ENCODE peak calls at places on chromosomes 7 and 10, in five cellular contexts. A is GM04503; P is hippocampal formation; Q is stimulated activated CD4-positive, alpha-beta T cell treated with anti-CD3 and anti-CD28 coated beads, Interleukin-2, amount 100 ng/mL, for 24 hours; E is stimulated activated CD8-positive, alpha-beta memory T cell treated with anti-CD3 and anti-CD28 coated beads, Interleukin-7, amount 100 ng/mL, for 4 hours. W is an unnamed sample.

GRCh38 chr7:52689912-52690311 is 345.5 kb upstream of the POM121L12 start:
- DNase-seq in A (no peak), P (no peak), Q (no peak), E (no peak), W (no peak)

GRCh38 chr10:1715821-1716220 is 21.5 kb downstream of the ADARB2 start:
- DNase-seq in Q (peak; percentile 38), A (no peak), E (no peak), P (no peak), W (no peak)

GRCh38 chr10:73413108-73413527 is 740 bp downstream of the ANXA7 start:
- DNase-seq in P (no peak), E (no peak), A (no peak), Q (peak; percentile 38), W (no peak)

GRCh38 chr10:115772606-115773005 is 500.4 kb downstream of the GFRA1 start:
- DNase-seq in A (peak; percentile 31), P (no peak), E (no peak), Q (no peak), W (no peak)

GRCh38 chr10:54125098-54125747 is 675.8 kb downstream of the PCDH15 start:
- DNase-seq in A (no peak), E (no peak), Q (no peak), P (no peak), W (no peak)

GRCh38 chr7:70285176-70285575 is 686.9 kb downstream of the AUTS2 start:
- DNase-seq in P (no peak), Q (no peak), A (no peak), E (no peak), W (no peak)

GRCh38 chr7:97842772-97843345 is 29.3 kb downstream of the ASNS start:
- DNase-seq in Q (no peak), A (no peak), E (no peak), P (no peak), W (no peak)

GRCh38 chr7:104960741-104961479 is 53.1 kb upstream of the KMT2E start:
- DNase-seq in Q (no peak), E (no peak), A (no peak), P (peak; percentile 38), W (no peak)

GRCh38 chr10:7405637-7406036 is 5.2 kb downstream of the SFMBT2 start:
- DNase-seq in A (no peak), P (no peak), Q (peak; percentile 25), E (no peak), W (no peak)

GRCh38 chr7:37930226-37930948 is 9.9 kb downstream of the EPDR1 start:
- DNase-seq in A (peak; percentile 59), P (no peak), Q (no peak), E (no peak), W (no peak)

GRCh38 chr7:86453454-86453853 is 190.3 kb upstream of the GRM3 start:
- DNase-seq in E (no peak), Q (no peak), P (no peak), A (no peak), W (no peak)

GRCh38 chr7:132592947-132593335 is 16.7 kb upstream of the PLXNA4 start:
- DNase-seq in P (no peak), E (no peak), A (no peak), Q (no peak), W (no peak)

GRCh38 chr10:79048639-79049550 is 19.9 kb upstream of the ZMIZ1 start:
- DNase-seq in A (no peak), Q (no peak), P (no peak), E (no peak), W (no peak)

GRCh38 chr7:79653136-79653631 is 199.7 kb upstream of the MAGI2 start:
- DNase-seq in Q (no peak), E (no peak), P (no peak), A (no peak), W (no peak)

GRCh38 chr7:28755255-28755654 is 202.9 kb downstream of the TRIL start:
- DNase-seq in P (no peak), A (peak; percentile 66), E (no peak), Q (no peak), W (no peak)